ENCODE peak calls at places on chromosomes 3 and 15, in five cellular contexts. C is HFFc6, F is fibroblast of lung, O is brain microvascular endothelial cell, Z is GM23338. V is an unnamed sample.
A peak's percentile ranks its signal among the peaks of the same experiment; 100 is the strongest.

GRCh38 chr15:26767169-26767670 is 5.6 kb downstream of the GABRB3 start:
- DNase-seq in C (no peak), F (no peak), O (no peak), Z (peak; percentile 92), V (no peak)

GRCh38 chr3:175988401-175988800 is 1129.3 kb downstream of the NAALADL2 start:
- DNase-seq in C (no peak), F (no peak), O (no peak), Z (no peak), V (no peak)

GRCh38 chr15:69344238-69344637 is 45.5 kb downstream of the PAQR5 start:
- DNase-seq in C (no peak), F (no peak), O (no peak), Z (no peak), V (no peak)

GRCh38 chr15:91456251-91456718 is 356.2 kb downstream of the SV2B start:
- DNase-seq in C (peak; percentile 6), F (peak; percentile 34), O (peak; percentile 48), Z (no peak), V (no peak)

GRCh38 chr3:142993958-142994442 is 7.4 kb upstream of the U2SURP start:
- DNase-seq in C (peak; percentile 55), F (peak; percentile 81), O (peak; percentile 71), Z (peak; percentile 88), V (peak; percentile 55)

GRCh38 chr15:57527382-57528091 is 64.2 kb upstream of the MYZAP start:
- DNase-seq in C (peak; percentile 78), F (peak; percentile 90), O (peak; percentile 79), Z (peak; percentile 89), V (peak; percentile 59)

GRCh38 chr15:76059320-76060097 is at the start of gene TMEM266:
- DNase-seq in C (no peak), F (peak; percentile 14), O (no peak), Z (peak; percentile 88), V (peak; percentile 88)

GRCh38 chr3:58274027-58274614 is 31.9 kb upstream of the RPP14 start:
- DNase-seq in C (peak; percentile 25), F (no peak), O (no peak), Z (no peak), V (no peak)

GRCh38 chr3:132448211-132448961 is 31.1 kb downstream of the DNAJC13 start:
- DNase-seq in C (peak; percentile 71), F (peak; percentile 77), O (peak; percentile 68), Z (no peak), V (no peak)

GRCh38 chr3:171049831-171050444 is 23.4 kb upstream of the SLC2A2 start:
- DNase-seq in C (peak; percentile 57), F (peak; percentile 70), O (peak; percentile 56), Z (peak; percentile 90), V (peak; percentile 61)

GRCh38 chr3:78967061-78967460 is 800.7 kb downstream of the ROBO1 start:
- DNase-seq in C (no peak), F (no peak), O (no peak), Z (no peak), V (no peak)

GRCh38 chr3:177236704-177237103 is 39.4 kb upstream of the TBL1XR1 start:
- DNase-seq in C (no peak), F (no peak), O (no peak), Z (no peak), V (no peak)

GRCh38 chr15:69532856-69533255 is 80.2 kb downstream of the RPLP1 start:
- DNase-seq in C (no peak), F (no peak), O (no peak), Z (no peak), V (no peak)

GRCh38 chr3:125375950-125376679 is 990 bp upstream of the ZNF148 start:
- DNase-seq in C (peak; percentile 20), F (peak; percentile 44), O (no peak), Z (no peak), V (no peak)

GRCh38 chr15:47717036-47717611 is at the start of gene SEMA6D:
- DNase-seq in C (peak; percentile 64), F (peak; percentile 93), O (peak; percentile 61), Z (peak; percentile 87), V (peak; percentile 25)

GRCh38 chr3:66303556-66303955 is 82.8 kb downstream of the SLC25A26 start:
- DNase-seq in C (no peak), F (no peak), O (no peak), Z (no peak), V (peak; percentile 15)

GRCh38 chr15:58017869-58018268 is 47.6 kb downstream of the ALDH1A2 start:
- DNase-seq in C (no peak), F (no peak), O (no peak), Z (no peak), V (no peak)

GRCh38 chr15:100601158-100601557 is 826 bp downstream of the LINS1 start:
- DNase-seq in C (no peak), F (no peak), O (no peak), Z (peak; percentile 21), V (no peak)

GRCh38 chr3:89114841-89115223 is 7.4 kb downstream of the EPHA3 start:
- DNase-seq in C (no peak), F (no peak), O (no peak), Z (no peak), V (no peak)
- TF ChIP-seq CTCF in C (peak; percentile 9), F (no peak), O (no peak), Z (no peak), V (no peak)

GRCh38 chr3:12549971-12550760 is 4.9 kb upstream of the MKRN2OS start:
- DNase-seq in C (no peak), F (no peak), O (no peak), Z (no peak), V (no peak)

GRCh38 chr3:12541625-12542024 is 3.7 kb downstream of the MKRN2OS start:
- DNase-seq in C (no peak), F (no peak), O (no peak), Z (peak; percentile 69), V (no peak)

GRCh38 chr3:12545473-12545791 is at the start of gene MKRN2OS:
- DNase-seq in C (no peak), F (no peak), O (no peak), Z (peak; percentile 92), V (no peak)

DNA sequence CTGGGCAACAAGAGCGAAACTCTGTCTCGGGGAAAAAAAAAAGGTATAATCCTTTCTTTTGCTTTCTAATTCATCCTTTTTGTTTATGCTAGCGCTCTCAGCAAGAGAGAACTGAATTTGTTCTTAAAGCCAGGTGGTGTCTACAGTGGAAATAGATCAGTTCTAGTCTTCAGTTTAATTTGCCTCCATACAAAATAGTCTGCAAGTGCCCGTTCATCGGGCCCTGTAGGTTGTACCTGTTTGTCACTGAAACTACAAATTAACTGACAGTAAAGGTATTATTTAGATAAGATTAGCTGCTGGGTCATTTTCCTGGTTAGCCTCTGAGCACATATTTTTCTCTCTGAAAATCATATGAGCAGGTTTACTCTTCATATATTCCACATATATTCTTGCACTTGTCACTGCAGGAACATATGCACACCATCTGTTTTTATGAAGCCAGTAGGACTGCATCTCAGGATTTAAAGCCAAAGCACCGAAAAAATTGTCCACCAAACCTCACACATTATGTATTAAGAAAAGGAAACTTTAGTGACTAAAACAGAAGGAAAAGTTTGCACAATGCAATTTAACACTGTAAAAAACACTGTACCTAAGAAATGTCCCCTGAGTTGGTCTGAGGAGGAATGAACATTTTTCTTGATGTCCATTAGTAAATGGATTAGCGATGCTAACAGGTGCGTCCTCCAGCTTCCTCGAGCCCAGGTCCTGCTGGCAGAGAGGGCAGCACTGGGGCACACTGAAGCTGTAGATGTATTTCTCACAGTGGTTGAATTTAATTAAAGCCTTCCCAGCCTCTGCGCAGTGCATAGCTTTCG is 437 bp downstream of the MKRN2OS start:
- DNase-seq in C (no peak), F (no peak), O (no peak), Z (no peak), V (no peak)
- TF ChIP-seq CTCF in C (no peak), F (no peak), O (no peak), Z (no peak), V (no peak)

GRCh38 chr3:168467085-168467714 is 371.5 kb upstream of the GOLIM4 start:
- DNase-seq in C (no peak), F (peak; percentile 79), O (peak; percentile 74), Z (peak; percentile 76), V (peak; percentile 23)
- TF ChIP-seq CTCF in C (no peak), F (peak; percentile 59), O (peak; percentile 74), Z (peak; percentile 86), V (peak; percentile 27)

DNA sequence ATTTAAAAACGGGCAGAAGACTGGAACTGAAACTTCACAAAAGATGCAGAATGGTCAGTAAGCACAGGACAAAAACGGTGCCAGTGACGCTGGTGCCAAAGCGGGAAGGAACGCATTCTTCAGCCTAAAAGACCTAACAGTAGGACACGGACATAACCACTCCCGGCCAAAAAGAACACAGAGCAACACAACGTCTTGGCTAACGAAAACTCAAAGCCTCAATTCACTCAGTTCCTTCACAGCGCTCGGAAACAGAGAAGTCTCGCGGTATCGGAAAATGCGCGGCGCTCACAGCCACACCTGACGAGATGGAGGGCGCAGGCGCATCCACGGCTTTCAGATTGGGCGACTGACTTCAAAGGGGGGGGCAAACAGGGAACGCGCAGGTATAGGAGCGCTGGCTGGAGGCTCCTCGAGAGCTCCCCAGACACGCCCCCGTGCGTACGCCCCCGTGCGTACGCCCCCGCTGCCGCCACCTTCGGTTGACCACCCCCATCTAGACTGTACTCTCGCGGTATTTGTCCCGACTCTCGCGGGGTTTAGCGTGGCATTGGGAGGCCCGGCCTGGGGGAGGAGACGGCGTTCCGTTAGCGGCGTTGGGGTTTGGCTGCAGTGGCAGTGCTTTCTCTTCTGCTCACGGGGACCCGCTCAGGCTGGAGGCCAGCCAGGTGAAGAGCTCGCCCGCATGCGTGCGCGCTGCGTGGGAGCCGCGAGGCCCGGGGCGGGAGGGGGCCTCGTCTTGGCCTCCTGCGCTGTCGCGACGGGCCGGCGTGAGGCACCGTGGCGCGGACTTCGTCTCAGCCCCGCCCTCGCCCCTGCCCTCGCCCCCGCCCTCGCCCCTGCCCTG is at the start of gene NKTR:
- DNase-seq in C (peak; percentile 98), F (peak; percentile 97), O (peak; percentile 98), Z (peak; percentile 100), V (peak; percentile 92)
- TF ChIP-seq CTCF in C (peak; percentile 50), F (no peak), O (no peak), Z (no peak), V (no peak)

GRCh38 chr3:135920275-135920674 is 45.3 kb upstream of the PPP2R3A start:
- DNase-seq in C (no peak), F (no peak), O (no peak), Z (no peak), V (no peak)

GRCh38 chr3:135916310-135916709 is 49.2 kb upstream of the PPP2R3A start:
- DNase-seq in C (no peak), F (no peak), O (no peak), Z (no peak), V (no peak)

GRCh38 chr3:135917076-135917475 is 48.5 kb upstream of the PPP2R3A start:
- DNase-seq in C (no peak), F (no peak), O (no peak), Z (no peak), V (no peak)

GRCh38 chr3:135915206-135915605 is 50.3 kb upstream of the PPP2R3A start:
- DNase-seq in C (no peak), F (no peak), O (no peak), Z (no peak), V (no peak)

GRCh38 chr3:135918600-135918999 is 46.9 kb upstream of the PPP2R3A start:
- DNase-seq in C (peak; percentile 51), F (peak; percentile 70), O (no peak), Z (peak; percentile 59), V (no peak)
- TF ChIP-seq CTCF in C (peak; percentile 83), F (peak; percentile 54), O (peak; percentile 45), Z (peak; percentile 45), V (no peak)

GRCh38 chr15:87354661-87355410 is 901.7 kb downstream of the NTRK3 start:
- DNase-seq in C (peak; percentile 86), F (peak; percentile 54), O (peak; percentile 71), Z (no peak), V (no peak)
- TF ChIP-seq CTCF in C (no peak), F (no peak), O (no peak), Z (no peak), V (no peak)